ENCODE peak calls at places on chromosomes 3 and 15, in six cellular contexts. J is neural progenitor cell, L is RWPE1, Y is endothelial cell, E is brain microvascular endothelial cell, A is tibial artery. B is an unnamed sample.

GRCh38 chr15:64699767-64700388 is 75.5 kb downstream of the RBPMS2 start:
- DNase-seq in J (peak; percentile 74), L (peak; percentile 34), Y (peak; percentile 57), E (no peak), A (peak; percentile 77), B (no peak)

GRCh38 chr3:108862865-108863798 is 40.5 kb downstream of the TRAT1 start:
- DNase-seq in J (no peak), L (peak; percentile 80), Y (no peak), E (peak; percentile 14), A (no peak), B (peak; percentile 55)

GRCh38 chr3:40741729-40742128 is 217.0 kb downstream of the ZNF621 start:
- DNase-seq in J (peak; percentile 16), L (no peak), Y (peak; percentile 26), E (peak; percentile 73), A (no peak), B (no peak)

GRCh38 chr3:60260546-60260945 is 990.7 kb downstream of the FHIT start:
- DNase-seq in J (no peak), L (no peak), Y (no peak), E (no peak), A (no peak), B (no peak)

GRCh38 chr3:152159328-152159727 is 109.4 kb upstream of the MBNL1 start:
- DNase-seq in J (no peak), L (peak; percentile 12), Y (no peak), E (peak; percentile 87), A (peak; percentile 68), B (no peak)

GRCh38 chr3:151356791-151357460 is 27.6 kb upstream of the P2RY13 start:
- DNase-seq in J (no peak), L (no peak), Y (no peak), E (peak; percentile 20), A (no peak), B (no peak)

GRCh38 chr3:45870099-45870498 is 16.2 kb upstream of the CCR9 start:
- DNase-seq in J (no peak), L (no peak), Y (no peak), E (no peak), A (no peak), B (peak; percentile 73)

GRCh38 chr3:139088462-139089324 is 44.0 kb upstream of the PRR23C start:
- DNase-seq in J (no peak), L (no peak), Y (no peak), E (no peak), A (no peak), B (no peak)

GRCh38 chr3:15932348-15933300 is 134.8 kb upstream of the ANKRD28 start:
- DNase-seq in J (no peak), L (no peak), Y (no peak), E (no peak), A (no peak), B (no peak)

GRCh38 chr3:154151969-154152368 is 30.8 kb downstream of the ARHGEF26 start:
- DNase-seq in J (no peak), L (no peak), Y (no peak), E (peak; percentile 84), A (no peak), B (no peak)

GRCh38 chr15:38252481-38253311 is at the start of gene SPRED1:
- DNase-seq in J (peak; percentile 86), L (peak; percentile 44), Y (peak; percentile 75), E (peak; percentile 35), A (peak; percentile 88), B (peak; percentile 44)

GRCh38 chr15:47383102-47383501 is 334.2 kb upstream of the SEMA6D start:
- DNase-seq in J (no peak), L (no peak), Y (no peak), E (no peak), A (no peak), B (no peak)

GRCh38 chr15:52078876-52079700 is 33.5 kb downstream of the BCL2L10 start:
- DNase-seq in J (peak; percentile 90), L (peak; percentile 47), Y (peak; percentile 91), E (peak; percentile 48), A (peak; percentile 78), B (peak; percentile 92)

GRCh38 chr15:66842710-66843441 is 140.8 kb downstream of the SMAD6 start:
- DNase-seq in J (peak; percentile 50), L (peak; percentile 50), Y (no peak), E (peak; percentile 48), A (peak; percentile 94), B (no peak)

GRCh38 chr3:19947549-19948071 is 713 bp downstream of the RAB5A start:
- DNase-seq in J (peak; percentile 68), L (peak; percentile 22), Y (peak; percentile 38), E (peak; percentile 25), A (peak; percentile 80), B (peak; percentile 73)

GRCh38 chr3:148077318-148077923 is 620.3 kb upstream of the AGTR1 start:
- DNase-seq in J (peak; percentile 36), L (peak; percentile 8), Y (no peak), E (no peak), A (no peak), B (no peak)

GRCh38 chr15:58475573-58476524 is 44.1 kb downstream of the LIPC start:
- DNase-seq in J (peak; percentile 86), L (no peak), Y (no peak), E (no peak), A (no peak), B (no peak)

GRCh38 chr3:153052096-153052460 is 109.9 kb upstream of the RAP2B start:
- DNase-seq in J (no peak), L (peak; percentile 82), Y (no peak), E (peak; percentile 95), A (peak; percentile 77), B (no peak)

GRCh38 chr3:103794656-103795055 is 1359.8 kb downstream of the ZPLD1 start:
- DNase-seq in J (peak; percentile 42), L (no peak), Y (no peak), E (no peak), A (no peak), B (no peak)

GRCh38 chr3:43773273-43774104 is 82.8 kb downstream of the ABHD5 start:
- DNase-seq in J (peak; percentile 19), L (no peak), Y (no peak), E (no peak), A (peak; percentile 82), B (peak; percentile 50)

GRCh38 chr3:162512488-162512887 is 1015.9 kb downstream of the OTOL1 start:
- DNase-seq in J (no peak), L (no peak), Y (no peak), E (no peak), A (no peak), B (no peak)

GRCh38 chr3:177833392-177833791 is 636.1 kb upstream of the TBL1XR1 start:
- DNase-seq in J (no peak), L (no peak), Y (no peak), E (no peak), A (no peak), B (no peak)

GRCh38 chr3:188950832-188951489 is 220.8 kb upstream of the TPRG1 start:
- DNase-seq in J (no peak), L (peak; percentile 82), Y (no peak), E (peak; percentile 99), A (peak; percentile 94), B (peak; percentile 75)

DNA sequence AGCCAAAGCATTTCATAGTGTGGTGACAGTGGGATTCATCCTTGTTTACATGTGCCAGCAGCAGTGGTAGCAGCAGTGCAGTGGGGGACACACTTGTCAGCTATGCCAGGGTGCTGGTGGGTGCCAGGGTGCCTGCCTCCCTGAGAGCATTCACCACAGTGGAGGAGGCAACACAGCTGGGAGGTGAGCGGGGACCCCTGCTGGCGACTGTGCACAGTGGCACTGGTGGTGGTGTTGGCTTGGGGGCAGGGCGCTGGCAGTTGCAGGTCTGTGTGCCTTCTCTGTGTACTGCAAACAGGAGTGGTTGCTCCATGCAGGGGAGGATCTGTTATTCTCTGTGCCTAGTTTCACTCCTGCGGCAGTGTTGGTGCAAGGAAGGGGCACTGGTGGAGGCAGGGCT is 41.2 kb downstream of the CEP63 start:
- DNase-seq in J (peak; percentile 39), L (no peak), Y (peak; percentile 38), E (no peak), A (no peak), B (peak; percentile 32)
- TF ChIP-seq CTCF in J (peak; percentile 52), L (no peak), Y (peak; percentile 55), E (peak; percentile 58), A (no peak), B (no peak)

GRCh38 chr3:185070491-185071335 is 82.1 kb downstream of the C3orf70 start:
- DNase-seq in J (peak; percentile 64), L (no peak), Y (peak; percentile 34), E (peak; percentile 38), A (no peak), B (no peak)
- TF ChIP-seq CTCF in J (peak; percentile 48), L (no peak), Y (peak; percentile 22), E (peak; percentile 65), A (peak; percentile 10), B (no peak)

GRCh38 chr15:79340315-79340602 is 29.3 kb downstream of the TMED3 start:
- DNase-seq in J (no peak), L (no peak), Y (no peak), E (no peak), A (no peak), B (no peak)
- TF ChIP-seq CTCF in J (no peak), L (peak; percentile 62), Y (no peak), E (no peak), A (no peak), B (no peak)

DNA sequence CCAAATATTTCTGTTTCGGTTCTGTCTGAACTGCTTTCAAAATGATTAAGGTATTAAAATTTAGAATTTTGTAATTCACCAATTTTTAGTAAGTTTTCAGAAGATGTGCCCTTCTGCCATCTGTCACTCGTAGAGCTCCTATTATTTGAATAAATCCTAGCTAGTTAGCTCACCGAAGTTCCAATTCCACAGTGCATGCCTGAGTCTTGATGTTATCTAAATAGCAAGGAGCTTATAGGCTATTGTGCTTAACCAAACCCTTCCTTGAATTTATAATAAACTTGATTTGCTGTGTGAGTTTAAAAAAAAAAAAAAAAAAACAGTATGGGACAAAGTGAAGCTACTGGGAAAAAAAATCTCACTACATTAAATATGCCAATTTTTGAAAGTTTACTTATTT is 18.7 kb downstream of the ATP13A3 start:
- DNase-seq in J (no peak), L (no peak), Y (no peak), E (no peak), A (no peak), B (no peak)
- TF ChIP-seq CTCF in J (no peak), L (no peak), Y (no peak), E (no peak), A (no peak), B (no peak)

GRCh38 chr15:101669744-101670143 is 17.6 kb upstream of the TM2D3 start:
- DNase-seq in J (no peak), L (no peak), Y (no peak), E (no peak), A (no peak), B (no peak)

GRCh38 chr15:101662203-101662602 is 10.0 kb upstream of the TM2D3 start:
- DNase-seq in J (no peak), L (no peak), Y (no peak), E (no peak), A (no peak), B (no peak)

GRCh38 chr15:101660005-101660404 is 7.8 kb upstream of the TM2D3 start:
- DNase-seq in J (no peak), L (no peak), Y (no peak), E (no peak), A (no peak), B (no peak)

DNA sequence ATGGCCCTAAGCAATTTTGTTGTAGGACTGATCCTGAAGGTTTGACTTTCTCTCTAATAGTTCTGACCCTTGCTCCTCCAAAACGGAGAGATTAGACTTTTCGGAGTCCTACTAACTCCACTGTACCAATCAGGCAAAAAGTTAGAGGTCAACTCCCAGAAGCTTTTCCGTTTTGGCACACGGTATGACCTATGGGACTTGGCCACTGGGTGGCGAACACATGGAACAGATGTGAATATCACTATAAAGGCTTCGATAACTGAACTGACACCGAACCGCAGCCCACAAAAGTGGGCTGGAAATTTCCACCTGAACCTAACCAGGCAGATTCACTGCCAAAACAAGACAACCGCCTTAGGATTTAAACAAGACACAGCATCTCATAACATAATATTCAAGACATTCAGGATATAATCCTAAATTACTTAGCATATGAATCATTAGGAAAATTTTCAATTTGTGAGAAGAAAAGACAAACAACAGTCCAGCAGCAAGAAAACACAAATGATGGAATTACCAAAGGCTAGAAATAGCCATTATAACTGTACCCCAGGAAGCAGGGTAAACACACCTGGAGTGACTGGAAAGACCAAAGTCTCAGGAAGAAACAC is 12.2 kb upstream of the TM2D3 start:
- DNase-seq in J (peak; percentile 36), L (no peak), Y (peak; percentile 22), E (no peak), A (no peak), B (peak; percentile 13)
- TF ChIP-seq CTCF in J (peak; percentile 46), L (no peak), Y (peak; percentile 45), E (peak; percentile 64), A (no peak), B (no peak)